ENCODE peak calls at places on chromosomes 3 and 15, in nine cellular contexts. G, C, X, N, Z, W, O, J and R are unnamed samples.

GRCh38 chr3:41317718-41318117 is 118.4 kb downstream of the CTNNB1 start:
- DNase-seq in J (no peak), Z (no peak), N (no peak), W (no peak), G (no peak), C (peak; percentile 11), O (no peak), X (no peak), R (no peak)

GRCh38 chr3:128933922-128934253 is 54.5 kb downstream of the ACAD9 start:
- DNase-seq in O (no peak), Z (no peak), C (no peak), G (no peak), W (no peak), N (no peak), X (no peak), J (no peak), R (no peak)

GRCh38 chr15:90062023-90062728 is 40.1 kb downstream of the IDH2 start:
- DNase-seq in O (no peak), G (peak; percentile 29), J (peak; percentile 67), N (peak; percentile 67), Z (peak; percentile 79), C (no peak), X (peak; percentile 77), W (no peak), R (no peak)

GRCh38 chr3:36907911-36908646 is 36.8 kb downstream of the TRANK1 start:
- DNase-seq in Z (peak; percentile 49), C (peak; percentile 90), N (peak; percentile 20), G (no peak), O (peak; percentile 72), J (peak; percentile 66), X (no peak), W (no peak), R (peak; percentile 46)

GRCh38 chr3:107911337-107912000 is 179.4 kb downstream of the CD47 start:
- DNase-seq in C (no peak), O (no peak), Z (no peak), J (no peak), X (no peak), W (no peak), N (no peak), G (no peak), R (no peak)

GRCh38 chr15:31077981-31078380 is 23.5 kb downstream of the TRPM1 start:
- DNase-seq in Z (no peak), O (no peak), X (no peak), N (no peak), J (no peak), C (no peak), W (no peak), G (no peak), R (no peak)

GRCh38 chr3:30511524-30512278 is 94.7 kb upstream of the TGFBR2 start:
- DNase-seq in X (no peak), O (no peak), W (peak; percentile 85), N (peak; percentile 30), G (peak; percentile 55), Z (no peak), C (peak; percentile 64), J (no peak), R (no peak)

GRCh38 chr3:177026505-177027277 is 170.6 kb downstream of the TBL1XR1 start:
- DNase-seq in G (no peak), O (no peak), Z (peak; percentile 50), C (no peak), J (no peak), N (no peak), X (no peak), W (no peak), R (no peak)

GRCh38 chr15:77031376-77032050 is 36.6 kb downstream of the PSTPIP1 start:
- DNase-seq in O (peak; percentile 59), X (no peak), Z (no peak), J (no peak), G (no peak), N (no peak), C (no peak), W (no peak), R (no peak)

GRCh38 chr15:62888628-62889027 is 153.9 kb upstream of the TPM1 start:
- DNase-seq in Z (no peak), W (no peak), X (no peak), O (no peak), C (no peak), G (no peak), J (no peak), N (no peak), R (no peak)

GRCh38 chr3:99764377-99764776 is 53.3 kb upstream of the CMSS1 start:
- DNase-seq in W (no peak), O (no peak), X (no peak), Z (no peak), J (no peak), C (no peak), G (no peak), N (no peak), R (no peak)

GRCh38 chr3:14633819-14634424 is 17.6 kb upstream of the CCDC174 start:
- DNase-seq in Z (peak; percentile 74), G (peak; percentile 72), X (no peak), W (no peak), C (peak; percentile 53), N (no peak), O (no peak), J (no peak), R (peak; percentile 18)

GRCh38 chr3:4749567-4750002 is 229.7 kb upstream of the BHLHE40 start:
- DNase-seq in N (no peak), O (no peak), G (no peak), C (no peak), W (no peak), Z (no peak), J (no peak), X (no peak), R (no peak)

GRCh38 chr3:4753073-4753691 is 226.1 kb upstream of the BHLHE40 start:
- DNase-seq in J (no peak), W (no peak), O (no peak), C (no peak), N (no peak), G (no peak), X (no peak), Z (no peak), R (no peak)

GRCh38 chr3:4750306-4751056 is 228.8 kb upstream of the BHLHE40 start:
- DNase-seq in O (peak; percentile 81), X (no peak), Z (no peak), G (no peak), N (no peak), C (peak; percentile 91), W (no peak), J (peak; percentile 56), R (no peak)

GRCh38 chr3:4752201-4753072 is 226.8 kb upstream of the BHLHE40 start:
- DNase-seq in G (peak; percentile 90), J (no peak), C (no peak), X (no peak), N (no peak), W (no peak), O (no peak), Z (peak; percentile 51), R (no peak)

DNA sequence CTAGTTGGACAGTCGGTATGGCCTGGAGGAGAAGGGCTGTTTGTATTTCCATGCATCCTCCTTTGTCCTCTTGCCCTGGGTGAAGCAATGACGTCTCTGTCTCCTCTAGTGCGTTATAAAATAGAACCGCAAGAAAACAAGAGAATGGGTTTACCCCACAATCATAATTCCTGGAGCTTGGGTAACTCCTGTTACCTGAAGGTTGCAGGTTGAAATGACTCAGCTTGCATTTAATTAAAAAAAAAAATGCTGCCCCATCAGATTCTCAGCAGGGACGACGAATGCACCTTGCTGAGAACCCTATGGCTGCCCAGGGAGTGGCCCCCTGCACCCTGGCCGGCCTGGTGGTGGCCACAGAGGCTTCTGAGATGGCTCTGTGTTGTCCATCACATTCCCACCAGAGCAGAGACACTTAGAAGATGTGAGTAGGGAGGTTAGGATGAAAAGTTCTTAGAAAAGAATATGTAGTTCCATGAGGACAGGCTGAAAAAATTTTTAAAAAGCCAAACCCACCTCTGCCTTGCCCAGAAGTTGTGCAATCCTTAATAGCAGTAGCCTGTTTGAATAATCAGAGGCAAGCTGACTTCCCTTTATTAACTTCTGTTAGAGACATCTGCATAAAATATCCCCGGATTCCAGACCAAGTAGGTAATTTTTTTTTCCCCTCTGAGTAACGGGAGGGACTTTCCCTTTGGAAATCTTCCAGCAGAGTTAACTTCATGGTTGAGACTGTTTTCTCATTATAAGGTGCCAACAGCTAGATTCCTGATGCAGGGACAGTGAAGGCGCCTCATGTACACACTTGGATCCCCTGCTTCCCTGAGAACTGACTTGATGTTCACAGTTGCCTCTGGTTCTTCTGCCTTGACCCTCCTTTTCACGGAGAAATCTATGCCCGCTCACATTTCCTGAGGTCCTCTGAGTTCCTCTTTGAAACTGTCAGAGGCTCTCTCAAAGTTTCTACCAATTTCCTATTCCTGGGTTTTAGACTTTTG is 227.9 kb upstream of the BHLHE40 start:
- DNase-seq in X (no peak), G (peak; percentile 62), N (no peak), Z (no peak), W (no peak), C (peak; percentile 92), J (no peak), O (no peak), R (no peak)
- H3K27ac ChIP-seq in X (no peak overlapping the region), G (peak overlapping the region; percentile 91), N (peak overlapping the region; percentile 91), Z (no peak overlapping the region), W (no peak overlapping the region), C (peak overlapping the region; percentile 80), J (peak overlapping the region; percentile 74), O (peak overlapping the region; percentile 68), R (peak overlapping the region; percentile 51)

DNA sequence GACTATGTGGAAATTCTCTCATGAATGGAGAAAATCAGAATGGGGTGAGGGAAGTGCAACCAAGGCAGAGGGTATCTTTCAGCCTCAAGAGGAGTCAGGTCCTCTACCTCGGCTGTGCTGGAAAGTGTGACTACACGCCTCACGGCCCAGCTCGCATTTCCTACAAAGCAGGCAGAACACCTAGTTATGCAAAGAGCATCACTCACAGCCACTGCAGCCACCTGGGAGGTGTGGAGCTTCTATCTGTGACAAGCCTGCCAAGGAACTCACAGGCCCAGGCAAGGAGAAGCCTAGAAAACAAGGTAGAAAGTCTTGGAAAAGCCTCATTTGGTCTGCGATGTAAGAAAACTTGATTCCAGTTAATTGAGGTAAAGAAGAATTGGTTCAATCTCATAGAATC is 77.0 kb downstream of the TAMM41 start:
- DNase-seq in Z (no peak), C (no peak), G (no peak), J (no peak), X (no peak), W (no peak), N (no peak), O (no peak), R (no peak)
- TF ChIP-seq POLR2AphosphoS5 in Z (no peak), C (no peak), G (no peak), J (no peak), X (no peak), W (no peak), N (no peak), O (no peak), R (no peak)

DNA sequence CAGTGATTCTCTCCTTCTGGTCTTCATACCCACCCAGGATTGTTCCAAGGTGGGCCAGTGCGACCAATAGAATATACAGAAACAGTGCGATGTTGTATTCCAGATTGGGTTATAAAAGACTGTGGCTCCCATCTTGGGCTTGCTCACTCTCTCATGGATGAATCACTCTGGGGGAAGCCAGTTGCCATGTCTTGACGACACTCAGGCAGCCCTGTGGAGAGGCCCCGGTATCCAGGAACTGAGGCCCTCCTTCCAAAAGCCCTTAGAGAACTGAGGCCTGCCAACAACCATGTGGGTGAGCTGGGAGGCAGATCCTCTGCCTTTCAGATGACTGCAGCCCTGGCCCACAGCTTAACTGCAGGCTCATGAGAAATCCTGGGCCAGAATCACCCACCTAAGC is 57.2 kb downstream of the SH3GL3 start:
- DNase-seq in J (no peak), W (no peak), X (no peak), C (no peak), N (no peak), O (no peak), Z (no peak), G (no peak), R (no peak)
- H3K4me3 ChIP-seq in J (no peak overlapping the region), W (peak overlapping the region; percentile 14), X (no peak overlapping the region), C (no peak overlapping the region), N (no peak overlapping the region), O (no peak overlapping the region), Z (no peak overlapping the region), G (no peak overlapping the region), R (no peak overlapping the region)

GRCh38 chr15:85453144-85453872 is 72.9 kb downstream of the AKAP13 start:
- DNase-seq in N (no peak), J (no peak), O (no peak), C (no peak), Z (no peak), W (no peak), G (no peak), X (no peak), R (no peak)
- H3K27ac ChIP-seq in N (no peak overlapping the region), J (no peak overlapping the region), O (peak overlapping the region; percentile 18), C (no peak overlapping the region), Z (no peak overlapping the region), W (no peak overlapping the region), G (no peak overlapping the region), X (no peak overlapping the region), R (no peak overlapping the region)